ENCODE peak calls at places on chromosomes 7 and 10, in six cellular contexts. Y is AG08395; N is natural killer cell; Q is activated naive CD4-positive, alpha-beta T cell; H is GM10248; U is glomerular endothelial cell. R is an unnamed sample.

GRCh38 chr7:97835296-97836138 is 36.7 kb downstream of the ASNS start:
- DNase-seq in Y (peak), N (peak), Q (peak), H (peak), U (peak), R (no peak)

GRCh38 chr10:26474062-26474461 is 35.9 kb downstream of the APBB1IP start:
- DNase-seq in Y (peak), N (no peak), Q (no peak), H (no peak), U (no peak), R (peak)

GRCh38 chr7:150368884-150369739 is 490 bp downstream of the REPIN1 start:
- DNase-seq in Y (peak), N (peak), Q (peak), H (peak), U (no peak), R (no peak)

GRCh38 chr7:100378114-100378760 is 5.0 kb downstream of the PILRA start:
- DNase-seq in Y (no peak), N (no peak), Q (no peak), H (no peak), U (no peak), R (no peak)

GRCh38 chr7:52799817-52800216 is 235.6 kb upstream of the POM121L12 start:
- DNase-seq in Y (no peak), N (no peak), Q (no peak), H (no peak), U (no peak), R (no peak)

GRCh38 chr10:53091574-53091973 is 319.0 kb upstream of the MBL2 start:
- DNase-seq in Y (no peak), N (no peak), Q (no peak), H (no peak), U (no peak), R (no peak)

GRCh38 chr7:130910949-130911944 is 177.2 kb upstream of the KLF14 start:
- DNase-seq in Y (no peak), N (no peak), Q (no peak), H (no peak), U (no peak), R (no peak)

GRCh38 chr7:81154565-81154964 is 235.7 kb upstream of the SEMA3C start:
- DNase-seq in Y (no peak), N (no peak), Q (no peak), H (no peak), U (no peak), R (no peak)

GRCh38 chr7:137539111-137539715 is 195.7 kb upstream of the PTN start:
- DNase-seq in Y (peak), N (no peak), Q (no peak), H (no peak), U (no peak), R (no peak)

GRCh38 chr10:96325719-96326373 is 21.6 kb downstream of the DNTT start:
- DNase-seq in Y (no peak), N (no peak), Q (no peak), H (peak), U (no peak), R (no peak)

GRCh38 chr7:41993173-41993867 is 243.7 kb downstream of the GLI3 start:
- DNase-seq in Y (no peak), N (no peak), Q (no peak), H (no peak), U (peak), R (peak)

GRCh38 chr7:64907641-64908326 is 4.7 kb downstream of the ZNF273 start:
- DNase-seq in Y (peak), N (no peak), Q (no peak), H (no peak), U (no peak), R (no peak)

GRCh38 chr10:92702301-92702916 is 12.7 kb downstream of the HHEX start:
- DNase-seq in Y (no peak), N (no peak), Q (no peak), H (no peak), U (no peak), R (no peak)

GRCh38 chr7:100568176-100568935 is 5.3 kb downstream of the SAP25 start:
- DNase-seq in Y (no peak), N (no peak), Q (no peak), H (no peak), U (no peak), R (no peak)

GRCh38 chr7:138138244-138138643 is 62.0 kb downstream of the AKR1D1 start:
- DNase-seq in Y (no peak), N (no peak), Q (no peak), H (no peak), U (no peak), R (no peak)

GRCh38 chr7:105015631-105015965 is 1.6 kb downstream of the KMT2E start:
- DNase-seq in Y (no peak), N (no peak), Q (no peak), H (no peak), U (no peak), R (no peak)

GRCh38 chr7:155579565-155579964 is 33.2 kb upstream of the CNPY1 start:
- DNase-seq in Y (no peak), N (no peak), Q (no peak), H (no peak), U (no peak), R (no peak)

GRCh38 chr7:33916357-33917081 is 11.2 kb downstream of the BMPER start:
- DNase-seq in Y (no peak), N (no peak), Q (no peak), H (no peak), U (no peak), R (no peak)

GRCh38 chr10:28903716-28904115 is 226.4 kb downstream of the BAMBI start:
- DNase-seq in Y (no peak), N (no peak), Q (no peak), H (no peak), U (no peak), R (no peak)

GRCh38 chr7:140455743-140456142 is 23.6 kb downstream of the MKRN1 start:
- DNase-seq in Y (no peak), N (no peak), Q (no peak), H (no peak), U (no peak), R (no peak)

GRCh38 chr7:138961159-138961558 is 20.0 kb downstream of the KIAA1549 start:
- DNase-seq in Y (no peak), N (no peak), Q (no peak), H (no peak), U (no peak), R (no peak)

GRCh38 chr7:33862946-33863814 is 42.2 kb upstream of the BMPER start:
- DNase-seq in Y (no peak), N (no peak), Q (no peak), H (no peak), U (no peak), R (no peak)

GRCh38 chr7:92848854-92849745 is 12.7 kb upstream of the CDK6 start:
- DNase-seq in Y (no peak), N (no peak), Q (no peak), H (no peak), U (no peak), R (no peak)

GRCh38 chr10:5531558-5532230 is 6.9 kb downstream of the CALML3 start:
- DNase-seq in Y (no peak), N (no peak), Q (no peak), H (no peak), U (no peak), R (no peak)

GRCh38 chr10:124949543-124949942 is 7.6 kb downstream of the ZRANB1 start:
- DNase-seq in Y (no peak), N (no peak), Q (no peak), H (no peak), U (no peak), R (no peak)

GRCh38 chr7:93906267-93906666 is at the start of gene GNGT1:
- DNase-seq in Y (no peak), N (no peak), Q (no peak), H (no peak), U (no peak), R (no peak)

GRCh38 chr10:116768786-116769185 is 26.4 kb upstream of the HSPA12A start:
- DNase-seq in Y (no peak), N (no peak), Q (no peak), H (no peak), U (no peak), R (no peak)

GRCh38 chr7:36280840-36281812 is 108.5 kb upstream of the ANLN start:
- DNase-seq in Y (peak), N (no peak), Q (no peak), H (peak), U (no peak), R (no peak)

R was measured in SK-N-MC.